ENCODE peak calls at places on chromosomes 1 and 21, in six cellular contexts. K, Z, A, X, R and N are unnamed samples.

GRCh38 chr21:26224351-26224750 is 53.8 kb upstream of the APP start:
- DNase-seq in Z (no peak), X (no peak), R (no peak), A (no peak), K (no peak), N (no peak)

GRCh38 chr21:37463083-37463780 is 96.7 kb downstream of the DYRK1A start:
- DNase-seq in X (no peak), A (no peak), K (no peak), R (no peak), Z (no peak), N (no peak)

GRCh38 chr1:218473527-218473926 is 128.4 kb downstream of the TGFB2 start:
- DNase-seq in K (no peak), A (no peak), R (no peak), Z (no peak), X (no peak), N (no peak)

GRCh38 chr1:240284656-240285427 is 193.2 kb downstream of the FMN2 start:
- DNase-seq in A (no peak), Z (no peak), X (no peak), K (no peak), R (no peak), N (no peak)

GRCh38 chr1:62687421-62687902 is 724 bp downstream of the DOCK7 start:
- DNase-seq in R (no peak), A (peak), X (peak), Z (peak), K (no peak), N (peak)

GRCh38 chr1:16158993-16159831 is 3.3 kb upstream of the EPHA2 start:
- DNase-seq in K (no peak), R (no peak), A (no peak), X (peak), Z (peak), N (no peak)

GRCh38 chr1:176656257-176656995 is 193.5 kb downstream of the PAPPA2 start:
- DNase-seq in R (no peak), K (peak), A (no peak), Z (no peak), X (no peak), N (peak)

GRCh38 chr1:230792691-230793462 is 45.7 kb downstream of the CAPN9 start:
- DNase-seq in K (no peak), X (no peak), R (no peak), Z (peak), A (no peak), N (no peak)

GRCh38 chr1:89532866-89533265 is 8.2 kb downstream of the LRRC8B start:
- DNase-seq in K (no peak), Z (no peak), X (no peak), R (no peak), A (no peak), N (no peak)

GRCh38 chr1:3207217-3207848 is 138.3 kb downstream of the PRDM16 start:
- DNase-seq in X (no peak), K (no peak), R (no peak), Z (no peak), A (no peak), N (no peak)

GRCh38 chr1:25617626-25618432 is 1.2 kb downstream of the MAN1C1 start:
- DNase-seq in Z (no peak), K (no peak), X (no peak), R (peak), A (peak), N (peak)

GRCh38 chr1:25615172-25615541 is 1.4 kb upstream of the MAN1C1 start:
- DNase-seq in K (no peak), X (no peak), A (no peak), Z (no peak), R (no peak), N (no peak)

GRCh38 chr1:25615563-25616079 is 970 bp upstream of the MAN1C1 start:
- DNase-seq in K (no peak), Z (no peak), R (no peak), A (no peak), X (no peak), N (no peak)

GRCh38 chr1:25616932-25617625 is 488 bp downstream of the MAN1C1 start:
- DNase-seq in Z (no peak), R (no peak), K (no peak), A (peak), X (no peak), N (peak)

GRCh38 chr1:25616080-25616931 is at the start of gene MAN1C1:
- DNase-seq in A (peak), X (peak), Z (peak), R (peak), K (peak), N (peak)
- TF ChIP-seq CTCF in A (peak), X (peak), Z (peak), R (peak), K (peak), N (peak)

GRCh38 chr21:45747233-45747766 is 103.8 kb downstream of the PCBP3 start:
- DNase-seq in K (no peak), R (no peak), X (no peak), A (no peak), Z (no peak), N (no peak)

GRCh38 chr21:45745256-45745655 is 101.7 kb downstream of the PCBP3 start:
- DNase-seq in K (no peak), A (no peak), X (no peak), Z (no peak), R (no peak), N (no peak)

GRCh38 chr21:45749974-45750373 is 106.4 kb downstream of the PCBP3 start:
- DNase-seq in X (no peak), A (no peak), R (no peak), Z (no peak), K (no peak), N (no peak)

GRCh38 chr21:45748593-45748992 is 105.1 kb downstream of the PCBP3 start:
- DNase-seq in X (no peak), Z (no peak), R (no peak), K (no peak), A (no peak), N (no peak)

GRCh38 chr21:45747802-45748445 is 104.4 kb downstream of the PCBP3 start:
- DNase-seq in X (peak), Z (peak), R (no peak), K (peak), A (no peak), N (no peak)
- TF ChIP-seq CTCF in X (no peak), Z (no peak), R (no peak), K (no peak), A (no peak), N (no peak)

DNA sequence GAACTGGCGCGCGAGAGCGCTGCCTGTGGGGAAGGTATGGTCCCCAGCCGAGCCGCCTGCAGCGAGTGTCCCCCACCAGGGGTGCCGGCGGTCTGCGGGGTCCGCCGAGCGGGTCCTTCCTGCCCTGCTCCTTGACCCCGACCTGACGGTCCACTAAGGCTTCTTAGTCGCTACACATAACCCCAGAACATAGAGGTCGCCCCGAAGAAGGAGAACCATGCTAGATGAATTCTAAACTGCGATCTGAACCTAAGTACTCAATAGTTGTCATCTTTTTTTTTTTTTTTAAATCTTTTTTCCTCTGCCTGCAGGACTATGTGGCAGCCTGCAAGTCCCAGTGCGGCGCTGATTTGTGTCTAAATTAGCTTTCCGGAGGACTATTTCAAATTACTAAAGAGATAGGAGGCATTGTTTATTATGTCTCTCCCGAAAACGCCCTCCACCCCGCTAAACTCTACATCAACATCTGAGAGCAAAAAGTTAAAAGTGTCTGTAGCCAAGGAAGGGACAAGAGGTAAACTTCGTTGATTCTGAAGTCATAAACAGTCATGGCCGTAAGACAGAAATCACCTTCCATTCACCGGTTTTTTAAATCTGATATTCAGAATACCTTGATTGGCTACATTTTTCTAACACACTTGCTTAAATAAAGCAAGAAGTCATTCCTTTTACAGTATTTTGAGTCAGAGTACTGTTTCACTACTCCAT is 476 bp downstream of the AXDND1 start:
- DNase-seq in A (no peak), Z (no peak), R (no peak), K (no peak), X (no peak), N (no peak)
- TF ChIP-seq CTCF in A (no peak), Z (peak), R (no peak), K (no peak), X (no peak), N (no peak)

GRCh38 chr1:11285883-11286734 is 13.1 kb downstream of the UBIAD1 start:
- DNase-seq in X (no peak), A (no peak), Z (no peak), R (no peak), K (no peak), N (no peak)
- TF ChIP-seq CTCF in X (no peak), A (peak), Z (peak), R (no peak), K (peak), N (no peak)

GRCh38 chr21:39088831-39089380 is 94.3 kb downstream of the PSMG1 start:
- DNase-seq in A (no peak), R (no peak), K (no peak), Z (no peak), X (no peak), N (peak)
- TF ChIP-seq CTCF in A (peak), R (peak), K (no peak), Z (no peak), X (no peak), N (no peak)

DNA sequence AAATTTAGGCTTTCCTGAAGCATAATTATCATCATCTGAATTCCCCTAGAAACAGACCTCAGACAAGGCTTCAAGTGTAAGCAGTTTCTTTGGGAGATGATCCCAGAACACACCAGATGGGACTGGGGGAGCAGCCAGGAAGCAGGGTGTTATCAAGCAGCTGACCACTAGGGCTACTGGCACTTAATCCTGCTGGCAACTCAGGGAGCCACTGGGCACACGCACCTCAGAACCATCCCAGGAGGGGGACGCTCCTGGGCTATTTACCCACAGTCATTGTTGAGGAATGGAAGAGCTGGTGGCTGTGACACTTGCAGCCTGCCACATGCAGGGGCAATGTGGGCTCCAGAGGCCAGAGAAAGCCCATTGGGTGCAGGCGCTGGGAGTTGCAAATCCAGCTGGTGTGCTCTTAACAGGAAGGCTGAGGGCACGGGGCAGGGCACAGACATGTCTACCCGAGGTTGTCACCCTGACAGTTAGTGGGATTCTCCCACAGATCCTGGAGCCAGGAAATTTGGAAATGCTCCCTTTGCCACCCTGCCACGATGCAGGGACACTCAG is 15.1 kb upstream of the IL22RA1 start:
- DNase-seq in X (no peak), R (no peak), K (no peak), A (no peak), Z (no peak), N (no peak)
- TF ChIP-seq CTCF in X (peak), R (peak), K (peak), A (peak), Z (peak), N (no peak)

GRCh38 chr1:61121631-61122030 is 39.3 kb downstream of the NFIA start:
- DNase-seq in R (no peak), X (no peak), Z (no peak), K (no peak), A (no peak), N (no peak)
- TF ChIP-seq CTCF in R (no peak), X (no peak), Z (no peak), K (no peak), A (peak), N (no peak)

GRCh38 chr1:204692320-204692851 is 6.8 kb upstream of the LRRN2 start:
- DNase-seq in K (no peak), Z (no peak), X (peak), A (no peak), R (no peak), N (no peak)
- TF ChIP-seq CTCF in K (no peak), Z (peak), X (no peak), A (no peak), R (no peak), N (no peak)